ENCODE peak calls at places on chromosomes 11 and 22, in four cellular contexts. R is left colon, Z is colonic mucosa, Q is IMR-90. K is an unnamed sample.

GRCh38 chr11:10911907-10912306 is 54.1 kb upstream of the ZBED5 start:
- DNase-seq in R (no peak), Z (no peak), Q (no peak), K (no peak)

GRCh38 chr22:39634530-39635399 is 64.2 kb downstream of the CACNA1I start:
- DNase-seq in R (peak; percentile 31), Z (peak; percentile 63), Q (peak; percentile 92), K (peak; percentile 81)

GRCh38 chr11:97460091-97460490 is 1070.3 kb downstream of the JRKL start:
- DNase-seq in R (no peak), Z (no peak), Q (no peak), K (no peak)

GRCh38 chr11:7905549-7905948 is 25.5 kb downstream of the OR10A6 start:
- DNase-seq in R (no peak), Z (no peak), Q (no peak), K (no peak)

GRCh38 chr22:39175127-39176066 is 22.9 kb upstream of the CBX7 start:
- DNase-seq in R (no peak), Z (peak; percentile 17), Q (no peak), K (no peak)

GRCh38 chr11:12184696-12185095 is 74.3 kb downstream of the MICAL2 start:
- DNase-seq in R (no peak), Z (no peak), Q (peak; percentile 54), K (no peak)

GRCh38 chr11:117064275-117064674 is 34.0 kb downstream of the SIK3 start:
- DNase-seq in R (no peak), Z (no peak), Q (peak; percentile 68), K (peak; percentile 76)

GRCh38 chr22:46453829-46454220 is 83.6 kb downstream of the CELSR1 start:
- DNase-seq in R (no peak), Z (no peak), Q (no peak), K (no peak)

GRCh38 chr11:124041254-124041653 is at the start of gene OR10G7:
- DNase-seq in R (no peak), Z (no peak), Q (no peak), K (no peak)

GRCh38 chr11:87141980-87142514 is 104.3 kb downstream of the TMEM135 start:
- DNase-seq in R (no peak), Z (no peak), Q (no peak), K (no peak)

GRCh38 chr11:135075740-135076139 is 663.7 kb upstream of the B3GAT1 start:
- DNase-seq in R (peak; percentile 46), Z (peak; percentile 53), Q (peak; percentile 5), K (peak; percentile 3)

GRCh38 chr11:10155793-10156490 is 138.1 kb downstream of the SBF2 start:
- DNase-seq in R (no peak), Z (no peak), Q (no peak), K (no peak)

GRCh38 chr11:46116007-46116711 is 5.1 kb downstream of the PHF21A start:
- DNase-seq in R (no peak), Z (no peak), Q (no peak), K (no peak)

GRCh38 chr22:21650280-21650679 is 8.2 kb downstream of the SDF2L1 start:
- DNase-seq in R (no peak), Z (no peak), Q (no peak), K (no peak)

GRCh38 chr11:62875698-62876483 is 4.8 kb upstream of the SLC3A2 start:
- DNase-seq in R (no peak), Z (no peak), Q (no peak), K (no peak)

GRCh38 chr22:42639541-42640241 is 710 bp downstream of the ATP5MGL start:
- DNase-seq in R (no peak), Z (no peak), Q (no peak), K (no peak)

GRCh38 chr22:35630891-35631290 is 13.8 kb upstream of the MB start:
- DNase-seq in R (no peak), Z (no peak), Q (no peak), K (no peak)

GRCh38 chr11:32006799-32007388 is 84.0 kb upstream of the RCN1 start:
- DNase-seq in R (no peak), Z (no peak), Q (peak; percentile 51), K (peak; percentile 60)

GRCh38 chr11:123407996-123408597 is 22.0 kb upstream of the GRAMD1B start:
- DNase-seq in R (no peak), Z (no peak), Q (no peak), K (no peak)

GRCh38 chr11:44047298-44047697 is 483 bp upstream of the ACCSL start:
- DNase-seq in R (no peak), Z (no peak), Q (no peak), K (no peak)

GRCh38 chr11:65522640-65523322 is 2.1 kb upstream of the SCYL1 start:
- DNase-seq in R (no peak), Z (no peak), Q (no peak), K (no peak)

GRCh38 chr22:28978158-28978557 is 83.5 kb downstream of the C22orf31 start:
- DNase-seq in R (no peak), Z (no peak), Q (peak; percentile 54), K (peak; percentile 28)

GRCh38 chr11:95229199-95230053 is 1.6 kb downstream of the SESN3 start:
- DNase-seq in R (no peak), Z (peak; percentile 45), Q (peak; percentile 13), K (peak; percentile 53)

GRCh38 chr22:36373258-36373579 is 14.5 kb downstream of the MYH9 start:
- DNase-seq in R (no peak), Z (no peak), Q (peak; percentile 9), K (no peak)